ENCODE peak calls at places on chromosomes 13 and 19, in seven cellular contexts. D is ascending aorta, Q is HFF-Myc, Y is upper lobe of left lung, O is dorsolateral prefrontal cortex, G is mucosa of descending colon, L is B cell. R is an unnamed sample.

GRCh38 chr19:17337675-17338439 is 504 bp downstream of the GTPBP3 start:
- DNase-seq in D (no peak), Q (no peak), Y (no peak), O (no peak), G (peak; percentile 65), L (peak; percentile 56), R (no peak)

GRCh38 chr13:35672611-35673010 is 196.1 kb upstream of the MAB21L1 start:
- DNase-seq in D (no peak), Q (peak; percentile 66), Y (no peak), O (no peak), G (no peak), L (no peak), R (no peak)

GRCh38 chr13:100484708-100485107 is 103.9 kb downstream of the GGACT start:
- DNase-seq in D (no peak), Q (no peak), Y (no peak), O (no peak), G (peak; percentile 43), L (no peak), R (no peak)

GRCh38 chr13:40553356-40553755 is 113.1 kb downstream of the FOXO1 start:
- DNase-seq in D (no peak), Q (no peak), Y (no peak), O (no peak), G (no peak), L (no peak), R (no peak)

GRCh38 chr19:2376784-2377519 is 16.9 kb downstream of the TMPRSS9 start:
- DNase-seq in D (no peak), Q (no peak), Y (no peak), O (no peak), G (no peak), L (no peak), R (no peak)

GRCh38 chr13:97544041-97544765 is 110.2 kb downstream of the RAP2A start:
- DNase-seq in D (no peak), Q (no peak), Y (no peak), O (no peak), G (no peak), L (no peak), R (no peak)

GRCh38 chr19:14023404-14024235 is 4.3 kb upstream of the RLN3 start:
- DNase-seq in D (no peak), Q (no peak), Y (peak; percentile 58), O (no peak), G (peak; percentile 67), L (no peak), R (peak; percentile 66)

GRCh38 chr19:21519488-21519887 is 14.1 kb downstream of the ZNF429 start:
- DNase-seq in D (no peak), Q (no peak), Y (no peak), O (no peak), G (no peak), L (peak; percentile 14), R (no peak)

GRCh38 chr13:65613004-65613403 is 1617.1 kb downstream of the PCDH9 start:
- DNase-seq in D (no peak), Q (no peak), Y (no peak), O (no peak), G (no peak), L (peak; percentile 0), R (no peak)

GRCh38 chr19:47598407-47599349 is 10.3 kb upstream of the BICRA start:
- DNase-seq in D (no peak), Q (peak; percentile 95), Y (peak; percentile 37), O (no peak), G (peak; percentile 39), L (no peak), R (no peak)

GRCh38 chr13:59112375-59112774 is 1051.4 kb downstream of the DIAPH3 start:
- DNase-seq in D (no peak), Q (peak; percentile 2), Y (no peak), O (peak; percentile 33), G (no peak), L (no peak), R (no peak)

GRCh38 chr13:67052550-67053237 is 177.4 kb downstream of the PCDH9 start:
- DNase-seq in D (no peak), Q (no peak), Y (no peak), O (no peak), G (no peak), L (no peak), R (no peak)

GRCh38 chr13:44576396-44577235 is 486 bp upstream of the TSC22D1 start:
- DNase-seq in D (no peak), Q (no peak), Y (no peak), O (no peak), G (peak; percentile 63), L (peak; percentile 54), R (peak; percentile 41)
- TF ChIP-seq CTCF in D (no peak), Q (no peak), Y (peak; percentile 9), O (no peak), G (no peak), L (no peak), R (no peak)

DNA sequence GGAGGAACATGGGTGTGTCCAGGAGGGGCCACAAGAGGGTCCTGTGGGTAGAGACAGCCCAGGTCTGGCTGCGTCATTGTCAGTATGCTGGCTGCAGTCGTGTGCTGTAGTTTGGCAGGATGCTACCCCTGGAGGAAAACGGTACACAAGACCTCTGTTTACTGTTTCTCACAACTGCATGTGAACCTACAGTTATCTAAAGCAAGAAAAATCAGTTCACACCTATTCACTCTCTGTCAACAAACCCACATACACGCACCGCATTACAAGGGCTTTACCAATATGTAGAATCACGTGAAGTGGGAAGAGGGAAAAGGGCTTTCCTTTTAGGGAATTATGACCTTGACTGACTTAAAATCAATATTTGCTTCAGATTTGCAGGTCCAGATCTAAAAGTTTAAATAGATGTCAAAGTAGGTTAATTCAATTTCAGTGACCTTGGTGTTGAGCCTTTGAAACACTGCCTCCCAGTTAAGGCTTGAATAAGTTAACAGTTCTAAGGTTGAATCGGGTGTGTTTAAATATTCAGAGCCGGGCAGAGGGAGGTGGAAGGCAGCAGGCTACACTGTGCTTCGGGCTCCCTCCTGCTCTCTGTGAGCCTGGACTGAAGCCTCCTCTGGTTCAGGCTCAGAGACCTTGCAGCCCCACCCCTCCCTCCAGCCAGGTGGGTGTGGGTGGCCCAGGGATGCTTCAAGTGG is 17.2 kb upstream of the MCF2L start:
- DNase-seq in D (no peak), Q (no peak), Y (peak; percentile 12), O (no peak), G (no peak), L (no peak), R (no peak)
- TF ChIP-seq CTCF in D (no peak), Q (no peak), Y (no peak), O (no peak), G (no peak), L (no peak), R (no peak)

GRCh38 chr19:990119-990571 is 6.0 kb downstream of the WDR18 start:
- DNase-seq in D (no peak), Q (no peak), Y (no peak), O (no peak), G (no peak), L (no peak), R (no peak)

GRCh38 chr19:988081-988480 is 3.9 kb downstream of the WDR18 start:
- DNase-seq in D (no peak), Q (no peak), Y (no peak), O (no peak), G (no peak), L (no peak), R (no peak)

GRCh38 chr19:988510-988909 is 4.4 kb downstream of the WDR18 start:
- DNase-seq in D (no peak), Q (no peak), Y (no peak), O (no peak), G (no peak), L (no peak), R (no peak)

GRCh38 chr19:990746-991145 is 6.6 kb downstream of the WDR18 start:
- DNase-seq in D (no peak), Q (no peak), Y (no peak), O (no peak), G (no peak), L (no peak), R (no peak)

DNA sequence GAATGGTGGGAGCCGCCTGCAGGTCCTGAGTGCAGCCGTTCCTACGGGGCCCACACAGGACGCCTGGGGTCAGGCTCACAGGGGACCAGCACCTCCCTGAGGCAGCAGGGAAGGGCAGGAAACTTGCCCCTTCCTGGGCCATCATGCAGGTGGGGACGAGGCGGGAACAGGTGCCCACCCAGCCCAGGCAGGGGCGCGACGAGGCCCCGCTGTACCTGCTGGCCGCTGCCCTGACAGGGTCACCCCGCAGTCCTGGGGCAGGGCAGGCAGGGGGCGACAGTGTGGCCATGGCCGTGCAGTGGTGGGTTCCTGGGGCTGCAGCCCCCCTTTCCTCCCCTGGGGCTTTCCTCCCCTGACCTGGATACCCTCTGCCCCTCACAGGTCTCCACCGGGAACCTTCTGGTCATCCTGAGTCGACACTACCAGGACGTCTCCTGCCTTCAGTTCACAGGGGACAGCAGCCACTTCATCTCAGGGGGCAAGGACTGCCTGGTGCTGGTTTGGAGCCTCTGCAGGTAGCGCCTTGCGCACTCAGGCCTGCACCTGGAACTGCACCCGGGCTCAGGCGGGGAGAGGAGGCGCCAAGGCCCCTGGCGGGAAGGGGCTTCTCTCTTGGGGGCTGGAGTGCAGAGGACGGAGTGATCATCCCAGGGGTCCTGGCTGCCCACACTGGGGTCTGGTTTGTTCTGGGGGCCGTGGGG is 5.4 kb downstream of the WDR18 start:
- DNase-seq in D (no peak), Q (no peak), Y (no peak), O (no peak), G (no peak), L (no peak), R (peak; percentile 43)
- TF ChIP-seq CTCF in D (no peak), Q (peak; percentile 30), Y (peak; percentile 8), O (no peak), G (no peak), L (no peak), R (peak; percentile 45)

GRCh38 chr19:24159707-24160106 is 72.7 kb downstream of the ZNF254 start:
- DNase-seq in D (no peak), Q (no peak), Y (no peak), O (no peak), G (no peak), L (no peak), R (no peak)
- TF ChIP-seq CTCF in D (no peak), Q (peak; percentile 35), Y (no peak), O (peak; percentile 7), G (peak; percentile 15), L (no peak), R (no peak)

GRCh38 chr19:1169921-1170885 is 3.9 kb downstream of the SBNO2 start:
- DNase-seq in D (no peak), Q (no peak), Y (no peak), O (peak; percentile 90), G (no peak), L (no peak), R (no peak)

GRCh38 chr19:1167687-1168561 is 6.1 kb downstream of the SBNO2 start:
- DNase-seq in D (no peak), Q (no peak), Y (no peak), O (no peak), G (no peak), L (no peak), R (no peak)

GRCh38 chr19:1168562-1168873 is 5.5 kb downstream of the SBNO2 start:
- DNase-seq in D (no peak), Q (no peak), Y (no peak), O (no peak), G (no peak), L (no peak), R (no peak)

GRCh38 chr19:1170938-1171754 is 2.9 kb downstream of the SBNO2 start:
- DNase-seq in D (no peak), Q (no peak), Y (no peak), O (no peak), G (no peak), L (no peak), R (no peak)

GRCh38 chr19:1168877-1169791 is 4.9 kb downstream of the SBNO2 start:
- DNase-seq in D (no peak), Q (no peak), Y (no peak), O (peak; percentile 50), G (no peak), L (no peak), R (no peak)
- TF ChIP-seq CTCF in D (no peak), Q (no peak), Y (no peak), O (no peak), G (no peak), L (no peak), R (no peak)

R was measured in endothelial cell.